ENCODE peak calls at places on chromosomes 1 and 21, in ten cellular contexts. D is astrocyte of the cerebellum; Z is fibroblast of villous mesenchyme; U is CD8-positive, alpha-beta T cell; J is endothelial cell of umbilical vein; Y is ascending aorta; C is A549; F is BE2C; A is foreskin fibroblast; K is NB4. S is an unnamed sample.

GRCh38 chr1:219495737-219496408 is 117.0 kb downstream of the ZC3H11B start:
- DNase-seq in D (peak; percentile 20), Z (no peak), Y (no peak), F (no peak), A (no peak), J (no peak), K (no peak), U (no peak), C (no peak), S (no peak)

GRCh38 chr1:76115186-76115585 is 40.6 kb downstream of the ST6GALNAC3 start:
- DNase-seq in J (no peak), Y (no peak), D (no peak), U (no peak), F (no peak), K (no peak), Z (no peak), C (no peak), A (no peak), S (no peak)

GRCh38 chr1:37593726-37594125 is 2.0 kb downstream of the GNL2 start:
- DNase-seq in K (no peak), U (no peak), Z (no peak), C (no peak), F (no peak), D (no peak), Y (no peak), A (no peak), J (no peak), S (no peak)

GRCh38 chr1:15678578-15678977 is 5.5 kb upstream of the PLEKHM2 start:
- DNase-seq in A (peak; percentile 85), J (peak; percentile 14), Z (peak; percentile 53), C (no peak), F (no peak), D (no peak), U (no peak), K (peak; percentile 54), Y (peak; percentile 38), S (peak; percentile 80)

GRCh38 chr1:21647431-21648373 is 21.5 kb downstream of the RAP1GAP start:
- DNase-seq in F (no peak), Y (no peak), Z (peak; percentile 54), A (peak; percentile 77), K (peak; percentile 78), J (peak; percentile 53), U (peak; percentile 14), D (no peak), C (no peak), S (peak; percentile 71)

GRCh38 chr1:111754964-111755320 is 759 bp upstream of the DDX20 start:
- DNase-seq in J (no peak), C (peak; percentile 41), Z (peak; percentile 63), D (no peak), F (peak; percentile 82), A (peak; percentile 78), U (no peak), Y (no peak), K (peak; percentile 84), S (peak; percentile 73)

GRCh38 chr1:110355321-110355720 is 16.1 kb downstream of the RBM15 start:
- DNase-seq in K (no peak), Y (no peak), C (no peak), A (no peak), F (no peak), D (no peak), Z (no peak), U (no peak), J (no peak), S (no peak)

GRCh38 chr1:110576441-110576840 is 29.7 kb downstream of the KCNA2 start:
- DNase-seq in D (no peak), Z (no peak), K (no peak), C (no peak), U (no peak), J (no peak), A (no peak), F (no peak), Y (no peak), S (no peak)

GRCh38 chr1:225462429-225462713 is 34.5 kb upstream of the LBR start:
- DNase-seq in A (no peak), J (no peak), Y (no peak), K (no peak), C (no peak), U (no peak), Z (no peak), D (no peak), F (peak; percentile 64), S (no peak)

GRCh38 chr1:150110066-150110465 is 39.6 kb upstream of the PLEKHO1 start:
- DNase-seq in J (peak; percentile 66), K (no peak), U (no peak), A (no peak), D (no peak), Y (no peak), Z (no peak), C (no peak), F (no peak), S (no peak)

GRCh38 chr1:157494093-157494492 is 58.2 kb downstream of the FCRL5 start:
- DNase-seq in C (no peak), K (no peak), D (no peak), Z (no peak), F (no peak), U (no peak), A (no peak), Y (no peak), J (no peak), S (no peak)
- TF ChIP-seq CTCF in C (no peak), K (no peak), D (no peak), Z (no peak), F (no peak), U (no peak), A (no peak), Y (no peak), J (no peak), S (no peak)

GRCh38 chr1:183073320-183073719 is 50.1 kb downstream of the LAMC1 start:
- DNase-seq in K (no peak), C (no peak), D (no peak), Y (no peak), Z (no peak), A (no peak), F (no peak), U (no peak), J (no peak), S (no peak)

GRCh38 chr1:183077107-183077506 is 53.9 kb downstream of the LAMC1 start:
- DNase-seq in F (no peak), K (no peak), A (no peak), U (no peak), J (no peak), D (no peak), C (no peak), Z (no peak), Y (no peak), S (peak; percentile 31)

GRCh38 chr1:183079697-183080096 is 56.5 kb downstream of the LAMC1 start:
- DNase-seq in U (no peak), D (no peak), Z (no peak), K (no peak), J (no peak), A (peak; percentile 49), F (no peak), Y (no peak), C (no peak), S (no peak)

GRCh38 chr1:183074215-183074614 is 51.0 kb downstream of the LAMC1 start:
- DNase-seq in U (no peak), C (no peak), F (no peak), Z (no peak), Y (no peak), D (no peak), K (no peak), A (no peak), J (no peak), S (no peak)

GRCh38 chr1:183075861-183076260 is 52.6 kb downstream of the LAMC1 start:
- DNase-seq in Z (peak; percentile 68), J (no peak), C (no peak), Y (no peak), D (no peak), K (no peak), A (no peak), F (no peak), U (no peak), S (peak; percentile 42)
- H3K4me3 ChIP-seq in Z (no peak overlapping the region), J (no peak overlapping the region), C (no peak overlapping the region), Y (no peak overlapping the region), D (no peak overlapping the region), K (no peak overlapping the region), A (no peak overlapping the region), F (no peak overlapping the region), U (no peak overlapping the region), S (no peak overlapping the region)

GRCh38 chr21:45098867-45099266 is 24.5 kb downstream of the ADARB1 start:
- DNase-seq in F (no peak), D (no peak), U (no peak), C (no peak), Y (no peak), A (peak; percentile 50), J (peak; percentile 46), Z (peak; percentile 18), K (peak; percentile 44), S (peak; percentile 36)
- TF ChIP-seq CTCF in F (peak; percentile 69), D (peak; percentile 51), U (no peak), C (peak; percentile 33), Y (peak; percentile 11), A (peak; percentile 44), J (peak; percentile 53), Z (peak; percentile 46), K (peak; percentile 42), S (peak; percentile 53)

GRCh38 chr21:26846036-26846931 is 1.1 kb upstream of the ADAMTS1 start:
- DNase-seq in A (peak; percentile 95), Y (peak; percentile 92), C (no peak), F (peak; percentile 76), J (peak; percentile 59), K (no peak), U (no peak), D (no peak), Z (peak; percentile 85), S (peak; percentile 82)
- H3K4me3 ChIP-seq in A (peak overlapping the region; percentile 97), Y (peak overlapping the region; percentile 94), C (peak overlapping the region; percentile 42), F (peak overlapping the region; percentile 95), J (peak overlapping the region; percentile 64), K (no peak overlapping the region), U (peak overlapping the region; percentile 45), D (peak overlapping the region; percentile 86), Z (peak overlapping the region; percentile 99), S (peak overlapping the region; percentile 84)